ENCODE peak calls at places on chromosome 22, in ten cellular contexts. O is body of pancreas, Z is tibial artery, J is MM.1S, S is neural progenitor cell, H is esophagus muscularis mucosa, Y is sigmoid colon, L is suprapubic skin, C is transverse colon, E is cardiac muscle cell. R is an unnamed sample.

GRCh38 chr22:40877488-40877887 is 15.6 kb upstream of the DNAJB7 start:
- DNase-seq in H (no peak), Z (no peak), L (no peak), O (no peak), E (no peak), C (no peak), J (no peak), Y (no peak), S (no peak), R (no peak)

GRCh38 chr22:38429460-38430128 is 25.4 kb downstream of the KCNJ4 start:
- DNase-seq in H (no peak), E (no peak), L (no peak), Y (no peak), C (no peak), O (no peak), S (no peak), Z (no peak), J (no peak), R (no peak)

GRCh38 chr22:39995346-39996252 is 845 bp downstream of the FAM83F start:
- DNase-seq in L (no peak), H (no peak), E (no peak), C (peak; percentile 29), J (no peak), Z (no peak), Y (no peak), O (peak; percentile 57), S (no peak), R (no peak)

GRCh38 chr22:25495286-25495685 is 69.2 kb upstream of the GRK3 start:
- DNase-seq in S (no peak), C (no peak), Z (no peak), H (no peak), J (no peak), Y (no peak), L (no peak), O (peak; percentile 15), E (peak; percentile 53), R (no peak)

GRCh38 chr22:47548953-47549740 is 786.7 kb downstream of the TBC1D22A start:
- DNase-seq in C (no peak), Y (no peak), J (no peak), O (no peak), E (no peak), Z (no peak), L (peak; percentile 38), H (peak; percentile 86), S (no peak), R (no peak)

GRCh38 chr22:30875481-30876215 is 92.9 kb downstream of the MORC2 start:
- DNase-seq in E (no peak), L (peak; percentile 72), J (no peak), Y (peak; percentile 62), Z (peak; percentile 19), S (no peak), C (no peak), O (no peak), H (no peak), R (no peak)

GRCh38 chr22:36197065-36197440 is 4.6 kb downstream of the APOL4 start:
- DNase-seq in Y (peak; percentile 83), L (no peak), E (peak; percentile 58), O (peak; percentile 52), Z (peak; percentile 62), J (peak; percentile 69), S (peak; percentile 100), C (peak; percentile 42), H (no peak), R (no peak)

GRCh38 chr22:43825651-43826050 is 13.5 kb upstream of the EFCAB6 start:
- DNase-seq in Y (no peak), O (no peak), Z (no peak), E (no peak), H (no peak), S (no peak), L (no peak), C (no peak), J (no peak), R (no peak)

GRCh38 chr22:38317237-38317994 is at the start of gene CSNK1E:
- DNase-seq in Y (peak; percentile 91), C (peak; percentile 86), J (peak; percentile 78), Z (peak; percentile 83), H (no peak), S (peak; percentile 92), L (no peak), O (peak; percentile 82), E (peak; percentile 86), R (peak; percentile 66)

GRCh38 chr22:43553451-43554258 is 141.8 kb downstream of the MPPED1 start:
- DNase-seq in O (no peak), Z (no peak), E (no peak), L (peak; percentile 53), S (no peak), J (no peak), Y (peak; percentile 33), H (peak; percentile 84), C (no peak), R (no peak)

GRCh38 chr22:37283393-37283937 is 1.2 kb downstream of the CYTH4 start:
- DNase-seq in H (no peak), L (no peak), C (peak; percentile 62), S (no peak), J (no peak), O (no peak), Z (no peak), Y (no peak), E (peak; percentile 34), R (no peak)

DNA sequence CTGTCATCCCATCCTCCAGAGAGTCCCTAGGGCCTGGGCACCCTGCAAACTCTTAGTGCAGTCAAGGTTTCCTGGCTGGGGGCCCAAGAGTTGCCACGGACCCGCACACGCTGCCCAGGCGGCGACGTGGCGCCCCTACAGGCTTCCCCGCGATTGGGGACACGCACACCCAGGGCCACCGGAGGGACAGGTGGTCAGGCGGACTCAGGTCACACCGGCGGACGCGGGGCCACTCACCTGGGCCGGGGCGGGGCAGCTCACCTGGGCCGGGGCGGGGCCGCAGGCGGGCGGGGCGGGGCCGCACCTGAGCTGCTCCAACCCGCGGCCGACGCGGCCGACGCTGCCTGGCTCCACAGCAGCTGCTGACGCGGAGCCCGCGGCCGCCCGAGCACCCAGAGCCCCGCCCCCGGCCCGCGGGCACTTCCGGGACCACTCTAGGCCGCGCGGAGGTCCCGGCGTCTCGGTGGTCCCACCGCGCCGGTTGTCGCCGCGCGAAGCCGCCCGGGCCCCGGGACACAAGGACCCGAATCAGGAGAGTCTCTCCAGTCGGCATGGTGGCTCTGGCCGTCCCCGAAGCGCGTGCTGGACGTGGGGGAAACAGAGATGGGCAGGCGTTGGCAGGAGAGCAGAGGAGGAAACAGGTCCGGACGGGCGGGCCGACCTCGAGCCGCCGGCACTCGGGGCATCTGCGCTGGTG is at the start of gene ZNF70:
- DNase-seq in S (peak; percentile 97), L (peak; percentile 91), J (peak; percentile 95), O (peak; percentile 95), E (peak; percentile 94), H (no peak), C (peak; percentile 93), Y (peak; percentile 93), Z (peak; percentile 83), R (peak; percentile 89)
- TF ChIP-seq CTCF in S (peak; percentile 51), L (no peak), J (peak; percentile 22), O (peak; percentile 39), E (peak; percentile 25), H (no peak), C (no peak), Y (no peak), Z (no peak), R (peak; percentile 27)

DNA sequence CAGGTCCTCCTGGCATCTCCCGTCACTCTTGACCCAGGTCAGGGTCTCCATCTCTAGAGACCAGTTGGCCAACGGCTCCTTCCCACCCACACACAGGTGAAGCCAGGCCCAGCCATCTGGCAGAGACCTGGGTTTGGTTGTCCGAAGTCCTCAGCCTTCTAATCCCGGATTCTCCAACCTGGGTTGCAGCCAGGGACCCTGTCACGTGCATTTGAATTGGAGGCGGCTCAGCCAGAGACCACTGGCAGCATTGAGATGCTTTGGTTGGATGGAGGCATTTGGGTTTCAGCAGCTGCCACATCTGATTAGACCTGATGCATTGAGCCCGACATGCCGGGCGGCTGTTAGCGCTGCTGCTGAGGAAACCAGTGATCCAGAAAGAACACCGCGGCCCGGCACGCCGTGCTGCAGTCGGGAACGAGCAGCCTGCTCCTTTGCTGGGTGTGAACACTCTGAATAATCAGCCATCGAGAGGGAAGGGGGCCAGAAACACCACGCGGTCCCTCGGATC is 163.2 kb downstream of the BRD1 start:
- DNase-seq in H (no peak), C (no peak), J (no peak), Z (no peak), Y (peak; percentile 51), O (no peak), S (peak; percentile 52), L (peak; percentile 68), E (no peak), R (no peak)
- H3K4me3 ChIP-seq in H (no peak overlapping the region), C (no peak overlapping the region), J (no peak overlapping the region), Z (no peak overlapping the region), Y (no peak overlapping the region), O (no peak overlapping the region), S (no peak overlapping the region), L (no peak overlapping the region), E (no peak overlapping the region), R (no peak overlapping the region)

GRCh38 chr22:45689195-45689594 is 17.6 kb downstream of the ATXN10 start:
- DNase-seq in H (no peak), L (no peak), O (no peak), S (no peak), C (no peak), Z (no peak), J (no peak), E (no peak), Y (no peak), R (no peak)
- H3K27me3 ChIP-seq in H (no peaks in the 10 kb centered on the region), L (no peaks in the 10 kb centered on the region), O (no peaks in the 10 kb centered on the region), S (no peaks in the 10 kb centered on the region), C (no peaks in the 10 kb centered on the region), Z (no peaks in the 10 kb centered on the region), J (no peaks in the 10 kb centered on the region), E (no peaks in the 10 kb centered on the region), Y (no peaks in the 10 kb centered on the region), R (no peaks in the 10 kb centered on the region)

GRCh38 chr22:23155143-23155542 is 9.9 kb downstream of the RAB36 start:
- DNase-seq in Z (no peak), H (no peak), O (no peak), L (no peak), J (no peak), C (no peak), E (no peak), Y (no peak), S (no peak), R (no peak)

GRCh38 chr22:23154461-23154860 is 9.2 kb downstream of the RAB36 start:
- DNase-seq in S (no peak), E (no peak), C (no peak), H (no peak), J (no peak), L (no peak), Y (no peak), O (no peak), Z (no peak), R (no peak)

GRCh38 chr22:23157560-23158515 is 12.6 kb downstream of the RAB36 start:
- DNase-seq in Y (no peak), Z (no peak), H (no peak), O (no peak), C (no peak), L (no peak), E (no peak), S (no peak), J (peak; percentile 44), R (no peak)

GRCh38 chr22:23155831-23156230 is 10.6 kb downstream of the RAB36 start:
- DNase-seq in H (no peak), C (no peak), L (no peak), Z (no peak), Y (no peak), S (no peak), E (no peak), O (no peak), J (no peak), R (no peak)

DNA sequence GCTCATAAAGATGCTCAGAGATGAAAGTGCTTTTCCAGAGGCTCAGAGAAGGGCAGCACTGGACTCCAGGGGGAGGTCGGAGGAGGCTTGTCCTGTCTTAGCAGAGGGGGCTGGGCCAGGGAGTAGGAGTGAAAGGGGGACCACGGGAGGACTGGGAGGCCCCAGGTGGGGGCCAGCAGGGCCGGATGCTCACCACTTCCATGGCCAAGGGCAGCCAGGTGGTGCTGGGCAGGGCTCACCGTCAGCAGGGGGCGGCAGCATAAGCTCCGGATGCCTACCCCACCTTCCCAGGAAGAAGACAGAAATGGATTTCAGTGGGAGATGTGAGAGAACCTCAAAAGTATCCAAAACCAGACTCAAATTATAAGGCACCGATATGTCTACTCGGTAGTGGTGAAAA is 11.0 kb downstream of the RAB36 start:
- DNase-seq in S (no peak), C (no peak), L (no peak), E (no peak), J (peak; percentile 32), O (no peak), Z (no peak), Y (no peak), H (no peak), R (no peak)
- TF ChIP-seq CTCF in S (no peak), C (no peak), L (no peak), E (peak; percentile 3), J (peak; percentile 23), O (no peak), Z (no peak), Y (no peak), H (no peak), R (no peak)

R was measured in GM06990.